ENCODE peak calls at places on chromosomes 7 and 10, in six cellular contexts. G, H, Y, E, P and R are unnamed samples.

GRCh38 chr7:143205560-143206293 is 16.1 kb upstream of the TAS2R40 start:
- DNase-seq in E (peak; percentile 49), Y (no peak), G (no peak), H (no peak), P (no peak), R (no peak)

GRCh38 chr10:123144697-123145541 is 3.0 kb upstream of the HMX2 start:
- DNase-seq in G (no peak), H (no peak), E (no peak), Y (no peak), P (no peak), R (no peak)

GRCh38 chr10:11285171-11285570 is 267.5 kb downstream of the CELF2 start:
- DNase-seq in H (no peak), E (no peak), Y (no peak), P (no peak), G (no peak), R (no peak)

GRCh38 chr7:100065452-100066186 is 15.9 kb downstream of the ZNF3 start:
- DNase-seq in Y (peak; percentile 38), P (peak; percentile 70), H (no peak), G (no peak), E (no peak), R (peak; percentile 99)

GRCh38 chr10:59172567-59172966 is 3.9 kb upstream of the PHYHIPL start:
- DNase-seq in E (no peak), P (no peak), Y (no peak), H (no peak), G (no peak), R (no peak)

GRCh38 chr10:23293973-23294372 is 50.6 kb downstream of the C10orf67 start:
- DNase-seq in E (no peak), P (no peak), H (no peak), Y (no peak), G (no peak), R (no peak)

GRCh38 chr7:90708841-90709317 is 112.8 kb downstream of the CDK14 start:
- DNase-seq in H (no peak), P (no peak), E (no peak), G (peak; percentile 59), Y (peak; percentile 23), R (peak; percentile 29)

GRCh38 chr7:21507627-21508343 is 35.1 kb upstream of the DNAH11 start:
- DNase-seq in P (peak; percentile 42), G (peak; percentile 50), H (peak; percentile 0), Y (peak; percentile 52), E (no peak), R (peak; percentile 55)

GRCh38 chr7:117731455-117731854 is 141.8 kb downstream of the CTTNBP2 start:
- DNase-seq in G (peak; percentile 6), P (peak; percentile 22), H (no peak), E (peak; percentile 26), Y (no peak), R (no peak)

GRCh38 chr10:91103384-91104184 is 116.9 kb upstream of the PCGF5 start:
- DNase-seq in H (no peak), Y (no peak), P (no peak), G (peak; percentile 28), E (no peak), R (no peak)

GRCh38 chr7:35874881-35875280 is 74.0 kb downstream of the SEPTIN7 start:
- DNase-seq in E (no peak), P (no peak), Y (no peak), G (no peak), H (no peak), R (no peak)

GRCh38 chr7:9761224-9761623 is 1212.4 kb upstream of the PHF14 start:
- DNase-seq in G (no peak), E (no peak), H (no peak), Y (no peak), P (no peak), R (no peak)

GRCh38 chr10:122362621-122363020 is 11.9 kb upstream of the PLEKHA1 start:
- DNase-seq in E (no peak), H (no peak), Y (no peak), P (no peak), G (no peak), R (no peak)

GRCh38 chr10:128030498-128031072 is 95.6 kb downstream of the MKI67 start:
- DNase-seq in H (no peak), Y (no peak), E (no peak), G (no peak), P (no peak), R (no peak)

GRCh38 chr10:124351481-124352220 is 67.1 kb downstream of the OAT start:
- DNase-seq in E (peak; percentile 12), H (no peak), G (no peak), Y (no peak), P (no peak), R (no peak)

GRCh38 chr7:90661290-90662151 is 65.4 kb downstream of the CDK14 start:
- DNase-seq in P (peak; percentile 46), E (no peak), G (no peak), H (no peak), Y (no peak), R (no peak)

GRCh38 chr7:142231716-142232115 is 26.1 kb downstream of the PRSS58 start:
- DNase-seq in H (no peak), E (no peak), G (peak; percentile 45), P (no peak), Y (no peak), R (no peak)

GRCh38 chr7:107948645-107949442 is 54.1 kb downstream of the LAMB1 start:
- DNase-seq in Y (peak; percentile 97), G (no peak), E (no peak), H (no peak), P (peak; percentile 94), R (peak; percentile 76)

GRCh38 chr7:135217645-135218509 is 6.6 kb upstream of the WDR91 start:
- DNase-seq in E (no peak), Y (no peak), H (no peak), G (no peak), P (no peak), R (peak; percentile 12)

GRCh38 chr10:81157649-81158048 is 619.9 kb downstream of the SH2D4B start:
- DNase-seq in Y (no peak), H (no peak), G (no peak), P (no peak), E (no peak), R (no peak)

GRCh38 chr7:25856056-25856780 is 295.8 kb upstream of the NFE2L3 start:
- DNase-seq in E (peak; percentile 50), G (no peak), P (peak; percentile 37), H (no peak), Y (no peak), R (peak; percentile 54)

GRCh38 chr10:97498841-97499560 is at the start of gene UBTD1:
- DNase-seq in H (peak; percentile 8), G (peak; percentile 62), E (peak; percentile 61), P (peak; percentile 49), Y (peak; percentile 66), R (peak; percentile 63)

GRCh38 chr10:125689955-125690569 is 7.1 kb upstream of the TEX36 start:
- DNase-seq in G (no peak), P (no peak), H (no peak), E (no peak), Y (no peak), R (peak; percentile 12)

GRCh38 chr7:128867842-128868623 is 5.4 kb downstream of the ATP6V1F start:
- DNase-seq in P (peak; percentile 51), E (no peak), H (no peak), Y (no peak), G (no peak), R (peak; percentile 5)

GRCh38 chr10:108362306-108362705 is 1197.8 kb upstream of the SORCS1 start:
- DNase-seq in G (no peak), Y (no peak), P (no peak), E (no peak), H (no peak), R (no peak)

GRCh38 chr7:131562941-131563340 is 6.5 kb upstream of the PODXL start:
- DNase-seq in Y (no peak), H (no peak), P (peak; percentile 64), G (no peak), E (no peak), R (no peak)

GRCh38 chr10:61280303-61280702 is 172.9 kb downstream of the TMEM26 start:
- DNase-seq in Y (peak; percentile 6), G (no peak), H (no peak), P (peak; percentile 53), E (no peak), R (peak; percentile 25)

GRCh38 chr7:20307119-20307518 is 23.6 kb upstream of the ITGB8 start:
- DNase-seq in P (peak; percentile 46), E (no peak), G (peak; percentile 7), Y (peak; percentile 84), H (no peak), R (peak; percentile 64)

GRCh38 chr7:140646931-140647647 is 6.5 kb upstream of the DENND2A start:
- DNase-seq in G (peak; percentile 46), E (peak; percentile 20), P (peak; percentile 37), Y (no peak), H (peak; percentile 7), R (peak; percentile 40)